ENCODE peak calls at places on chromosome 21, in five cellular contexts. W is GM13976; L is activated T-helper 1 cell treated with anti-CD3 and anti-CD28 coated beads, Interleukin-2, amount 50 U/mL, for 16 hours; G is activated CD4-positive, CD25-positive, alpha-beta regulatory T cell treated with anti-CD3 and anti-CD28 coated beads, Interleukin-2, amount 50 U/mL, for 16 hours; K is CD4-positive, CD25-positive, alpha-beta regulatory T cell. D is an unnamed sample.
A peak's percentile ranks its signal among the peaks of the same experiment; 100 is the strongest.

GRCh38 chr21:16040601-16041000 is 310.8 kb downstream of the USP25 start:
- DNase-seq in W (no peak), L (no peak), K (no peak), G (no peak), D (peak; percentile 86)

GRCh38 chr21:32256873-32257620 is 21.8 kb downstream of the MIS18A start:
- DNase-seq in W (no peak), K (no peak), L (no peak), G (no peak), D (peak; percentile 12)

GRCh38 chr21:45469273-45470086 is 64.5 kb downstream of the COL18A1 start:
- DNase-seq in G (no peak), K (no peak), L (no peak), W (no peak), D (no peak)

GRCh38 chr21:36654341-36654740 is 44.6 kb upstream of the SIM2 start:
- DNase-seq in L (no peak), G (no peak), W (no peak), K (no peak), D (no peak)

GRCh38 chr21:41207401-41208388 is 39.7 kb downstream of the BACE2 start:
- DNase-seq in L (no peak), K (no peak), G (no peak), W (no peak), D (no peak)

GRCh38 chr21:29403922-29404538 is 105.3 kb downstream of the BACH1 start:
- DNase-seq in W (no peak), K (peak; percentile 17), G (no peak), L (no peak), D (no peak)

GRCh38 chr21:46212721-46213484 is 15.7 kb downstream of the LSS start:
- DNase-seq in G (no peak), L (no peak), K (no peak), W (no peak), D (no peak)

GRCh38 chr21:35663856-35664606 is 396.3 kb downstream of the SETD4 start:
- DNase-seq in K (no peak), W (no peak), G (no peak), L (no peak), D (no peak)

GRCh38 chr21:25005388-25005787 is 601.9 kb downstream of the MRPL39 start:
- DNase-seq in W (no peak), L (no peak), G (no peak), K (no peak), D (no peak)